ENCODE peak calls at places on chromosomes 1 and 21, in six cellular contexts. One of them, this sample, is unnamed.

GRCh38 chr1:30665216-30665615 is 58.2 kb downstream of the MATN1 start:
- DNase-seq in neuronal stem cell: no peak
- DNase-seq in H1: no peak
- DNase-seq in mesendoderm: no peak
- DNase-seq in H9: no peak
- DNase-seq in IMR-90: no peak
- DNase-seq in this sample: no peak

GRCh38 chr1:157515141-157515540 is 37.2 kb downstream of the FCRL5 start:
- DNase-seq in IMR-90: no peak
- DNase-seq in H9: no peak
- DNase-seq in mesendoderm: no peak
- DNase-seq in H1: no peak
- DNase-seq in neuronal stem cell: no peak
- DNase-seq in this sample: no peak

GRCh38 chr1:172742599-172743500 is 83.9 kb downstream of the FASLG start:
- DNase-seq in IMR-90: peak; percentile 51
- DNase-seq in neuronal stem cell: no peak
- DNase-seq in H1: no peak
- DNase-seq in H9: no peak
- DNase-seq in mesendoderm: peak; percentile 34
- DNase-seq in this sample: peak; percentile 52

GRCh38 chr1:19668893-19669292 is 4.2 kb downstream of the HTR6 start:
- DNase-seq in H9: no peak
- DNase-seq in H1: no peak
- DNase-seq in IMR-90: no peak
- DNase-seq in mesendoderm: no peak
- DNase-seq in neuronal stem cell: no peak
- DNase-seq in this sample: no peak

GRCh38 chr1:235266325-235266724 is 61.7 kb downstream of the ARID4B start:
- DNase-seq in H9: no peak
- DNase-seq in mesendoderm: peak; percentile 37
- DNase-seq in H1: no peak
- DNase-seq in IMR-90: no peak
- DNase-seq in neuronal stem cell: no peak
- DNase-seq in this sample: peak; percentile 20

GRCh38 chr1:47651311-47652089 is 213.7 kb downstream of the FOXD2 start:
- DNase-seq in H9: peak; percentile 18
- DNase-seq in H1: no peak
- DNase-seq in neuronal stem cell: no peak
- DNase-seq in mesendoderm: no peak
- DNase-seq in IMR-90: no peak
- DNase-seq in this sample: no peak

GRCh38 chr1:206949208-206949607 is 2.9 kb upstream of the PIGR start:
- DNase-seq in neuronal stem cell: no peak
- DNase-seq in mesendoderm: no peak
- DNase-seq in H1: no peak
- DNase-seq in IMR-90: no peak
- DNase-seq in H9: no peak
- DNase-seq in this sample: no peak

GRCh38 chr1:93180723-93181613 is at the start of gene CCDC18:
- DNase-seq in IMR-90: peak; percentile 44
- DNase-seq in H9: no peak
- DNase-seq in neuronal stem cell: no peak
- DNase-seq in H1: no peak
- DNase-seq in mesendoderm: peak; percentile 82
- DNase-seq in this sample: peak; percentile 77

GRCh38 chr21:36004441-36004840 is 55.9 kb downstream of the SETD4 start:
- DNase-seq in IMR-90: peak; percentile 16
- DNase-seq in H1: no peak
- DNase-seq in H9: no peak
- DNase-seq in neuronal stem cell: no peak
- DNase-seq in mesendoderm: no peak
- DNase-seq in this sample: no peak

GRCh38 chr1:26177182-26177684 is at the start of gene CNKSR1:
- DNase-seq in neuronal stem cell: no peak
- DNase-seq in mesendoderm: peak; percentile 97
- DNase-seq in H1: peak; percentile 90
- DNase-seq in IMR-90: no peak
- DNase-seq in H9: peak; percentile 97
- DNase-seq in this sample: no peak

GRCh38 chr21:29656504-29657227 is 283.1 kb downstream of the GRIK1 start:
- DNase-seq in IMR-90: peak; percentile 85
- DNase-seq in mesendoderm: peak; percentile 16
- DNase-seq in H1: no peak
- DNase-seq in neuronal stem cell: no peak
- DNase-seq in H9: no peak
- DNase-seq in this sample: peak; percentile 83

GRCh38 chr1:73998348-73998959 is 199.5 kb downstream of the LRRIQ3 start:
- DNase-seq in H9: no peak
- DNase-seq in IMR-90: peak; percentile 32
- DNase-seq in neuronal stem cell: no peak
- DNase-seq in mesendoderm: peak; percentile 68
- DNase-seq in H1: no peak
- DNase-seq in this sample: peak; percentile 30

GRCh38 chr1:3900969-3901529 is 977 bp upstream of the C1orf174 start:
- DNase-seq in neuronal stem cell: peak; percentile 94
- DNase-seq in H9: peak; percentile 97
- DNase-seq in IMR-90: peak; percentile 94
- DNase-seq in mesendoderm: peak; percentile 97
- DNase-seq in H1: peak; percentile 93
- DNase-seq in this sample: peak; percentile 95

GRCh38 chr21:46061950-46062349 is 36.0 kb upstream of the COL6A2 start:
- DNase-seq in neuronal stem cell: no peak
- DNase-seq in H9: no peak
- DNase-seq in IMR-90: no peak
- DNase-seq in H1: no peak
- DNase-seq in mesendoderm: no peak
- DNase-seq in this sample: no peak

GRCh38 chr1:43824795-43825194 is 108.8 kb upstream of the ARTN start:
- DNase-seq in IMR-90: no peak
- DNase-seq in H1: no peak
- DNase-seq in H9: no peak
- DNase-seq in neuronal stem cell: no peak
- DNase-seq in mesendoderm: no peak
- DNase-seq in this sample: no peak

GRCh38 chr21:35616090-35616489 is 444.2 kb downstream of the SETD4 start:
- DNase-seq in IMR-90: peak; percentile 70
- DNase-seq in H9: no peak
- DNase-seq in mesendoderm: no peak
- DNase-seq in neuronal stem cell: no peak
- DNase-seq in H1: no peak
- DNase-seq in this sample: peak; percentile 29

GRCh38 chr1:234921266-234922062 is 207.2 kb downstream of the TOMM20 start:
- DNase-seq in H1: no peak
- DNase-seq in mesendoderm: no peak
- DNase-seq in neuronal stem cell: no peak
- DNase-seq in IMR-90: peak; percentile 70
- DNase-seq in H9: no peak
- DNase-seq in this sample: peak; percentile 79

GRCh38 chr1:56709269-56709880 is 64.3 kb downstream of the PRKAA2 start:
- DNase-seq in H1: no peak
- DNase-seq in neuronal stem cell: peak; percentile 40
- DNase-seq in H9: no peak
- DNase-seq in mesendoderm: peak; percentile 60
- DNase-seq in IMR-90: peak; percentile 65
- DNase-seq in this sample: peak; percentile 63

GRCh38 chr1:56707379-56707778 is 62.3 kb downstream of the PRKAA2 start:
- DNase-seq in H1: no peak
- DNase-seq in H9: no peak
- DNase-seq in IMR-90: no peak
- DNase-seq in mesendoderm: no peak
- DNase-seq in neuronal stem cell: no peak
- DNase-seq in this sample: no peak

DNA sequence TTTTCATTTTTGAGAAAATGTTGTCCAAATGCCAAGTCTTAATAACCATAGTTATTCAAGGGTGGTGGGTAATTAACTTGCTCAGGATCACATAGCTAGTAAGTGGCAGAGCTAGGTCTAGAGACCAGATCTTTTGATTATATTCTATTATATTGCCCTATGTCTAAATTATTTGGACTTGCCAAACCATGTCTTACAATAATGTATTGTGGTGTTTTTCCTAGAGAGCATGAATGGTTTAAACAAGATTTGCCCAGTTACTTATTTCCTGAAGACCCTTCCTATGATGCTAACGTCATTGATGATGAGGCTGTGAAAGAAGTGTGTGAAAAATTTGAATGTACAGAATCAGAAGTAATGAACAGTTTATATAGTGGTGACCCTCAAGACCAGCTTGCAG is 58.6 kb downstream of the PRKAA2 start:
- DNase-seq in neuronal stem cell: no peak
- DNase-seq in IMR-90: no peak
- DNase-seq in H1: no peak
- DNase-seq in H9: no peak
- DNase-seq in mesendoderm: no peak
- DNase-seq in this sample: no peak
- H3K18ac ChIP-seq in neuronal stem cell: no peak overlapping the region
- H3K18ac ChIP-seq in IMR-90: no peak overlapping the region
- H3K18ac ChIP-seq in H1: no peak overlapping the region
- H3K18ac ChIP-seq in H9: no peak overlapping the region
- H3K18ac ChIP-seq in mesendoderm: no peak overlapping the region
- H3K18ac ChIP-seq in this sample: no peak overlapping the region

DNA sequence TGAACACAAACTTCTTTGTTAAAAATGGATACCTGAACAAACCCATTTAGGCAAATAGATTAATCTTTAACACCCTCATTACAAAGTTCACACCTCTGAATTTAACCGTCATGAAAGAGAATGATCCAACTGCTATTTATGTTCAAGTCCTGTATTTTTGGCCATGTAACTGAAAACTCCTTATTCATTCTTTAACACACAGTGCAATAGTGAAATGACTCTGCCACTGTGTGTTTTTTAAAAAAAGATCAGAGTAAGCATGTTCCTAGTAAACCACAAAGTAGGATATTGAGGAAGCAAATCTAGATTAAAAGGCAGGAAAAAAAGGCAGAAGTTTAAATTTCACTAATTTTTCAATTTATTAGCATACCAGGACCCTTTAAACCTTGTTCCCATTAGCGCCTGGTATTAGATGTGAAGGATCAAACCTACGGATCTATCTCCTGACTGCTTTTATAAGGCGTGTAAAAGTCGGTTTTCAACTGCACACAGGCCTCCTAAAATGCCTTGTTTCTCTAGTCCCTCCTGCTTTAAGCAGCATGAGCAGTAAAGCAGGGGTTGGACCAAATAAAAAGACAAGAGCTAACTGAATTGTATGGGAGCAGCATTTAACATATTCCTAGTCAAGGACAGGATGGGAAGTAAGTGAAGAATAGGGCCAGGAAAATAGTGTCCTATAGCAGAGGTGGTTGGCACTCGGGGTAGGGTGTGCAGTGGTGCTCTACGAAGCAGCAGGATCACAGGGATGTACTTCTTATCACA is 33.4 kb downstream of the NUCKS1 start:
- DNase-seq in H9: no peak
- DNase-seq in neuronal stem cell: no peak
- DNase-seq in mesendoderm: no peak
- DNase-seq in IMR-90: no peak
- DNase-seq in H1: no peak
- DNase-seq in this sample: no peak
- H2BK15ac ChIP-seq in H9: no peak overlapping the region
- H2BK15ac ChIP-seq in neuronal stem cell: no peak overlapping the region
- H2BK15ac ChIP-seq in mesendoderm: no peak overlapping the region
- H2BK15ac ChIP-seq in IMR-90: no peak overlapping the region
- H2BK15ac ChIP-seq in H1: no peak overlapping the region
- H2BK15ac ChIP-seq in this sample: no peak overlapping the region

DNA sequence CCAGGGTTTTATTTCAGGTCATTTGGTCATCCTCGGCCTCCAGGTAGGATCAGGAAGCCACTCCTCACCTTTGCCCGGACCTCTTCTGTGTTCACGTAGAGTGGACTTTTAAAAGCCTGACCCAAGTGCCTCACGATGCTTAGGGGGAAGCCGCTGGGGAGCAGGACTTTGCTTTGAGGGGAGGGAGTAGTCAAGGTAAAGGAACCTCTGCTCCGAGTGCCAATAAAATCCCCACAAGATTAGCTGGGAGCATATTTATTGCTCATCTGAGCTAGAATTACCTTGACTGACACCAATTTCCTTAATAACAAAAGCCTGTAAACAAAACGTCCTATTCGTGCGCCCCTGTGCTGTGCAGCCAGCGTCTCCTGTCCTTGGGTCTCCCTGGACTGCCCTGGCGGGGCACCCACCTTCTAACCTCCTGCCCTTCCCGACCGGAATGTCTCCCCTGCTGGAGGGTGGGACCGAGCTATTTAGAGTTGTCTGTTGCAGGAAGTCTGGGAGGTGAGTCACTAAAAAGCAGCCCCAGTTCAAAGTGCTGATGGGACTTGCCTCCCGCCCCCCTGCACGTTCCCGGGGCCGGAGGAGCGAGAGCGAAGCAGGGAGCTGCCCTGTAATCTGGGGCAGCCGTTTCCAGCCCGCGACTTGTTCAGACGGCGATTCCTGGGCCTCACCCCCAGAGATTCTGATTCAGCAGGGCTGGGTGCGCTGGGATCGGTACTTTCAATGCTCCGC is 818 bp upstream of the DHRS3 start:
- DNase-seq in H1: no peak
- DNase-seq in IMR-90: peak; percentile 83
- DNase-seq in H9: peak; percentile 88
- DNase-seq in mesendoderm: peak; percentile 97
- DNase-seq in neuronal stem cell: no peak
- DNase-seq in this sample: peak; percentile 77
- H3K18ac ChIP-seq in H1: peak overlapping the region; percentile 98
- H3K18ac ChIP-seq in IMR-90: peak overlapping the region; percentile 77
- H3K18ac ChIP-seq in H9: peak overlapping the region; percentile 66
- H3K18ac ChIP-seq in mesendoderm: peak overlapping the region; percentile 6
- H3K18ac ChIP-seq in neuronal stem cell: peak overlapping the region; percentile 97
- H3K18ac ChIP-seq in this sample: peak overlapping the region; percentile 29

GRCh38 chr1:10888791-10889627 is 92.6 kb upstream of the CASZ1 start:
- DNase-seq in IMR-90: no peak
- DNase-seq in mesendoderm: no peak
- DNase-seq in neuronal stem cell: no peak
- DNase-seq in H1: no peak
- DNase-seq in H9: no peak
- DNase-seq in this sample: no peak

GRCh38 chr1:10890391-10891073 is 94.1 kb upstream of the CASZ1 start:
- DNase-seq in IMR-90: no peak
- DNase-seq in H1: no peak
- DNase-seq in mesendoderm: no peak
- DNase-seq in H9: no peak
- DNase-seq in neuronal stem cell: no peak
- DNase-seq in this sample: no peak

GRCh38 chr1:10892138-10893065 is 96.0 kb upstream of the CASZ1 start:
- DNase-seq in H9: no peak
- DNase-seq in H1: no peak
- DNase-seq in mesendoderm: no peak
- DNase-seq in IMR-90: no peak
- DNase-seq in neuronal stem cell: no peak
- DNase-seq in this sample: no peak

GRCh38 chr1:10889628-10890353 is 93.3 kb upstream of the CASZ1 start:
- DNase-seq in H9: no peak
- DNase-seq in mesendoderm: no peak
- DNase-seq in H1: no peak
- DNase-seq in neuronal stem cell: no peak
- DNase-seq in IMR-90: no peak
- DNase-seq in this sample: no peak

DNA sequence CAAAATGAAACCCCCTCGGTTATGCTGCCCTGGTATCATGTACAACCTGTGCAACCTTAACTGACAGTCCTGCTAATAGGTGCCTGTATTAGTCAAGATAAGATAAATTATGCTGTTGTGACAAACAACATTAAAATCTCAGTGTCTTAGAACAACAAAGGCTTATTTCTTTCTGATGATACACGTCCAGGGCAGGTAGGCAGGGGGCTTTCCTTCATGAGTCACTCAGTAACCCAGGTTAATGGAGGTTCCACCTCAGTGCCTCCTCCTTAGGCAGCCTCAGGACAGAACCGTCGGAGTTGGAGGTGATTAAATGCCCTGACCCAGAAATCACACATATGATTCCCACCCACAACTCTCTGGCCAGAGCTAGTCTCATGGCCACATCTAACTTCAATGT is 94.6 kb upstream of the CASZ1 start:
- DNase-seq in H1: no peak
- DNase-seq in H9: no peak
- DNase-seq in mesendoderm: no peak
- DNase-seq in neuronal stem cell: no peak
- DNase-seq in IMR-90: no peak
- DNase-seq in this sample: no peak
- H2BK15ac ChIP-seq in H1: no peak overlapping the region
- H2BK15ac ChIP-seq in H9: no peak overlapping the region
- H2BK15ac ChIP-seq in mesendoderm: no peak overlapping the region
- H2BK15ac ChIP-seq in neuronal stem cell: no peak overlapping the region
- H2BK15ac ChIP-seq in IMR-90: no peak overlapping the region
- H2BK15ac ChIP-seq in this sample: no peak overlapping the region